ENCODE peak calls at places on chromosomes 1 and 21, in four cellular contexts. T is NCI-H446 treated with DMSO at 0.1 percent for 48 hours; G is astrocyte; F is stimulated activated CD8-positive, alpha-beta memory T cell treated with anti-CD3 and anti-CD28 coated beads, Interleukin-12 subunit alpha, Interleukin-12 subunit beta, amount 100 ng/mL, for 4 hours. N is an unnamed sample.

GRCh38 chr1:176193663-176194062 is 13.4 kb downstream of the COP1 start:
- DNase-seq in F (no peak), G (no peak), T (no peak), N (no peak)

GRCh38 chr1:43546388-43547100 is 15.9 kb downstream of the PTPRF start:
- DNase-seq in G (no peak), T (no peak), F (no peak), N (no peak)

GRCh38 chr1:67582625-67583461 is 102.2 kb upstream of the GADD45A start:
- DNase-seq in F (no peak), G (no peak), T (no peak), N (no peak)

GRCh38 chr1:48107516-48107915 is 110.3 kb upstream of the TRABD2B start:
- DNase-seq in F (no peak), T (no peak), G (no peak), N (no peak)

GRCh38 chr1:225462429-225462713 is 34.5 kb upstream of the LBR start:
- DNase-seq in T (no peak), G (no peak), F (no peak), N (no peak)

GRCh38 chr1:207935166-207935583 is 24.2 kb upstream of the CD34 start:
- DNase-seq in T (no peak), F (no peak), G (no peak), N (no peak)

GRCh38 chr1:199954701-199955100 is 72.8 kb upstream of the NR5A2 start:
- DNase-seq in T (no peak), F (no peak), G (no peak), N (no peak)

GRCh38 chr21:36250423-36251075 is 69.4 kb upstream of the MORC3 start:
- DNase-seq in F (no peak), T (no peak), G (no peak), N (no peak)